ENCODE peak calls at places on chromosomes 1 and 21, in ten cellular contexts. M, F, L, Z, U, W, I, Y, B and G are unnamed samples.

GRCh38 chr21:32819702-32820101 is 48.1 kb upstream of the PAXBP1 start:
- DNase-seq in M (no peak), F (no peak), L (peak), Z (no peak), U (peak), W (no peak), I (peak), Y (no peak), B (no peak), G (no peak)

GRCh38 chr1:183548136-183548535 is 42.1 kb downstream of the NCF2 start:
- DNase-seq in M (no peak), F (no peak), L (no peak), Z (no peak), U (no peak), W (no peak), I (no peak), Y (no peak), B (no peak), G (no peak)

GRCh38 chr1:204465469-204466415 is 28.9 kb downstream of the PIK3C2B start:
- DNase-seq in M (no peak), F (no peak), L (no peak), Z (no peak), U (no peak), W (peak), I (no peak), Y (no peak), B (no peak), G (peak)

GRCh38 chr1:203648281-203648680 is 21.6 kb downstream of the ATP2B4 start:
- DNase-seq in M (no peak), F (no peak), L (no peak), Z (no peak), U (no peak), W (no peak), I (no peak), Y (no peak), B (no peak), G (no peak)

GRCh38 chr1:158007949-158008386 is 14.5 kb downstream of the KIRREL1 start:
- DNase-seq in M (no peak), F (no peak), L (no peak), Z (no peak), U (no peak), W (no peak), I (no peak), Y (no peak), B (no peak), G (no peak)

GRCh38 chr1:211324992-211325775 is 1.4 kb upstream of the TRAF5 start:
- DNase-seq in M (no peak), F (no peak), L (no peak), Z (no peak), U (no peak), W (no peak), I (no peak), Y (no peak), B (peak), G (no peak)

GRCh38 chr21:8994640-8995511 is 1526.5 kb upstream of the TPTE start:
- DNase-seq in M (no peak), F (peak), L (no peak), Z (no peak), U (no peak), W (no peak), I (no peak), Y (no peak), B (no peak), G (no peak)

GRCh38 chr1:95953005-95953404 is 719.0 kb downstream of the RWDD3 start:
- DNase-seq in M (no peak), F (no peak), L (no peak), Z (no peak), U (no peak), W (no peak), I (no peak), Y (no peak), B (peak), G (no peak)

GRCh38 chr21:17854771-17855170 is 35.6 kb upstream of the C21orf91 start:
- DNase-seq in M (no peak), F (no peak), L (no peak), Z (no peak), U (no peak), W (no peak), I (no peak), Y (no peak), B (no peak), G (no peak)

GRCh38 chr1:17875171-17875881 is 120.2 kb downstream of the ACTL8 start:
- DNase-seq in M (no peak), F (no peak), L (peak), Z (no peak), U (peak), W (no peak), I (peak), Y (no peak), B (no peak), G (peak)

GRCh38 chr1:117606608-117607261 is 887 bp downstream of the TENT5C start:
- DNase-seq in M (peak), F (no peak), L (peak), Z (peak), U (peak), W (no peak), I (no peak), Y (peak), B (no peak), G (peak)

GRCh38 chr1:179969962-179970361 is 15.4 kb downstream of the CEP350 start:
- DNase-seq in M (no peak), F (no peak), L (no peak), Z (no peak), U (no peak), W (no peak), I (no peak), Y (no peak), B (no peak), G (no peak)